ENCODE peak calls at places on chromosomes 2 and 18, in seven cellular contexts. Z, K, E, R, A, X and Q are unnamed samples.

GRCh38 chr2:158795110-158795924 is at the start of gene DAPL1:
- DNase-seq in K (no peak), X (no peak), R (no peak), Z (no peak), A (no peak), E (no peak), Q (no peak)

GRCh38 chr2:135742307-135742838 is 718 bp downstream of the UBXN4 start:
- DNase-seq in R (peak; percentile 24), E (peak; percentile 65), A (peak; percentile 66), Z (no peak), X (peak; percentile 32), K (peak; percentile 35), Q (no peak)

GRCh38 chr2:53268086-53268485 is 499.5 kb upstream of the CHAC2 start:
- DNase-seq in X (no peak), R (no peak), K (no peak), Z (no peak), E (no peak), A (no peak), Q (no peak)

GRCh38 chr2:120678251-120678650 is 57.4 kb upstream of the GLI2 start:
- DNase-seq in R (peak; percentile 32), K (no peak), E (no peak), X (peak; percentile 18), A (no peak), Z (no peak), Q (peak; percentile 5)

GRCh38 chr18:24014986-24015896 is 687 bp downstream of the TTC39C start:
- DNase-seq in K (peak; percentile 44), E (peak; percentile 81), A (peak; percentile 60), R (peak; percentile 80), X (peak; percentile 20), Z (peak; percentile 61), Q (peak; percentile 48)

GRCh38 chr18:4399929-4400328 is 55.2 kb downstream of the DLGAP1 start:
- DNase-seq in A (no peak), X (no peak), R (no peak), K (no peak), E (no peak), Z (no peak), Q (no peak)

GRCh38 chr2:241762933-241763369 is 13.7 kb upstream of the GAL3ST2 start:
- DNase-seq in A (peak; percentile 75), Z (no peak), K (no peak), X (no peak), E (no peak), R (no peak), Q (peak; percentile 45)

GRCh38 chr2:65430515-65431416 is 1.6 kb downstream of the SPRED2 start:
- DNase-seq in E (peak; percentile 28), Z (peak; percentile 78), X (peak; percentile 51), A (peak; percentile 60), R (no peak), K (peak; percentile 58), Q (peak; percentile 66)

GRCh38 chr2:69018629-69019227 is 5.7 kb downstream of the ANTXR1 start:
- DNase-seq in K (no peak), E (peak; percentile 63), A (no peak), R (no peak), Z (no peak), X (no peak), Q (no peak)

GRCh38 chr2:74530239-74531161 is 767 bp downstream of the HTRA2 start:
- DNase-seq in R (no peak), Z (peak; percentile 68), K (peak; percentile 52), X (no peak), A (peak; percentile 90), E (peak; percentile 47), Q (no peak)

GRCh38 chr2:74531666-74532065 is 1.9 kb downstream of the HTRA2 start:
- DNase-seq in X (no peak), A (no peak), K (no peak), Z (no peak), R (no peak), E (no peak), Q (no peak)

GRCh38 chr2:74534411-74534810 is 4.7 kb downstream of the HTRA2 start:
- DNase-seq in A (no peak), Z (no peak), E (no peak), K (no peak), X (no peak), R (no peak), Q (no peak)

GRCh38 chr2:74533464-74533863 is 3.7 kb downstream of the HTRA2 start:
- DNase-seq in Z (no peak), A (no peak), E (no peak), X (no peak), R (no peak), K (no peak), Q (no peak)

GRCh38 chr2:74532222-74532621 is 2.5 kb downstream of the HTRA2 start:
- DNase-seq in E (peak; percentile 76), K (no peak), A (peak; percentile 65), Z (no peak), R (no peak), X (no peak), Q (no peak)
- TF ChIP-seq CTCF in E (peak; percentile 38), K (peak; percentile 6), A (peak; percentile 22), Z (no peak), R (peak; percentile 20), X (no peak), Q (peak; percentile 28)

GRCh38 chr2:208819190-208819589 is 412.6 kb downstream of the PTH2R start:
- DNase-seq in Z (no peak), X (no peak), E (no peak), A (no peak), K (no peak), R (no peak), Q (no peak)

DNA sequence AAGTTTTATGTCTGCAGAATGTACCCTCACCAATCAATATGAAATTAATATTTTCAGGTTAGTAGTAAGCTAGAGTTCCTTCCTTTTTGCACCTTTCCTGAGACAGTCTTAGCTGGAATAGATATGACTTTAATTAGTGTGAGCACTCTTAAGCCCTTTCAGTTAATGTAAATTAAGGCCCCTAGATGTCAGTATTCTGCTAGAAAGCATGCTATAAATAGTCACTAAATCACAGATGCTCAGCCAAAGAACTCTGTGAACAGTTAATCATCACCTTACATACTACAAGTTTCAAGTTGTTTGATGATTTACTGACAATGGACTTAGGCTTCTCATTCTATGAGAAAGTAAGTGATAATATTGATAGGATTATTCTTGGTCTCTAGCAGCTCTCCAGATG is 413.7 kb downstream of the PTH2R start:
- DNase-seq in K (no peak), R (no peak), Z (no peak), X (no peak), E (no peak), A (peak; percentile 3), Q (no peak)
- TF ChIP-seq CTCF in K (no peak), R (no peak), Z (no peak), X (peak; percentile 8), E (peak; percentile 1), A (no peak), Q (no peak)

GRCh38 chr2:196370386-196370785 is 199.0 kb upstream of the STK17B start:
- DNase-seq in A (no peak), R (no peak), X (no peak), Z (no peak), K (no peak), E (no peak), Q (no peak)
- TF ChIP-seq CTCF in A (no peak), R (no peak), X (no peak), Z (no peak), K (no peak), E (no peak), Q (no peak)

GRCh38 chr18:47658498-47658897 is 272.0 kb downstream of the SMAD2 start:
- DNase-seq in X (no peak), R (no peak), Z (no peak), A (no peak), K (no peak), E (no peak), Q (no peak)
- TF ChIP-seq CTCF in X (no peak), R (no peak), Z (no peak), A (no peak), K (no peak), E (no peak), Q (no peak)

DNA sequence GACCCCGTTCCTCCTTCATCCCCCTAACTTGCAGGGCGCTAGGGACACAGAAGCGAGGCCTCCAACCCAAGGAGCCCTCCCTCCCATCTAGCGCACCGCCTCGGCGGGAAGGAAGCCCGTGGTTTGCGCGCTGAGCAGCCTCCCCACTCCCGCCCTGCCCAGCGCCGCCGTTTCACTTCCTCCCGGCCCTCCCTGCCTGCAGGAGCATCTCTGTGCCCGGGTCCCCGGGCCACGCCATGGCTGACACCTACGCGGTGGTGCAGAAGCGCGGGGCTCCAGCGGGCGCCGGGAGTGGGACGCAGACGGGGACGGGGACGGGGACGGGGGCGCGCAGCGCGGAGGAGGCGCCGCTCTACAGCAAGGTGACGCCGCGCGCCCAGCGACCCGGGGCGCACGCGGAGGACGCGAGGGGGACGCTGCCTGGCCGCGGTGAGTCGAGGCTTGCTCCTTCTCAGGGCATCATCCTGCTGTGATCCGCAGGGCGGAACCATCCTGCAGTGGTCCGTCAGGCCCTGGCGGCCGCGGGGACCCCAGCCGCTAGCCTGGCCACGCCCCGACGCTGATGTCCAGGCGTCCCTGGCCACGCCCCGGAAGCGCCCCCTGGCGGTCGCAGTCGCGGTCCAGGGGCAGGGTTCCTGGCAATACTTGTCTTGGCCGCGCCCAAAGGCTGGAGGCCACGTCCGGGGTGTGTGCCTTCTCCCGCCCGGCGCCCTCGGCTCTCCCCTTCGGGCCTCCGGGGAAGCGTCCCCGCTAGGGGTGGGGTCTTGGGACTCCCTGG is 16.4 kb downstream of the PTPN18 start:
- DNase-seq in R (peak; percentile 43), E (peak; percentile 77), Z (peak; percentile 95), A (peak; percentile 93), K (peak; percentile 94), X (peak; percentile 82), Q (peak; percentile 77)
- TF ChIP-seq CTCF in R (peak; percentile 77), E (peak; percentile 49), Z (peak; percentile 95), A (peak; percentile 88), K (peak; percentile 77), X (peak; percentile 90), Q (peak; percentile 93)

GRCh38 chr2:43222472-43223146 is 3.8 kb downstream of the ZFP36L2 start:
- DNase-seq in A (no peak), K (no peak), R (no peak), E (peak; percentile 59), Z (peak; percentile 12), X (peak; percentile 34), Q (no peak)

GRCh38 chr2:43223412-43224040 is 2.9 kb downstream of the ZFP36L2 start:
- DNase-seq in R (no peak), X (no peak), Z (peak; percentile 28), K (no peak), E (peak; percentile 52), A (no peak), Q (no peak)

GRCh38 chr2:43225093-43225787 is 1.2 kb downstream of the ZFP36L2 start:
- DNase-seq in K (peak; percentile 65), Z (peak; percentile 75), X (peak; percentile 50), E (peak; percentile 59), A (peak; percentile 77), R (no peak), Q (no peak)

GRCh38 chr2:43224571-43225092 is 1.8 kb downstream of the ZFP36L2 start:
- DNase-seq in K (no peak), Z (peak; percentile 67), A (peak; percentile 58), R (no peak), E (no peak), X (no peak), Q (no peak)

DNA sequence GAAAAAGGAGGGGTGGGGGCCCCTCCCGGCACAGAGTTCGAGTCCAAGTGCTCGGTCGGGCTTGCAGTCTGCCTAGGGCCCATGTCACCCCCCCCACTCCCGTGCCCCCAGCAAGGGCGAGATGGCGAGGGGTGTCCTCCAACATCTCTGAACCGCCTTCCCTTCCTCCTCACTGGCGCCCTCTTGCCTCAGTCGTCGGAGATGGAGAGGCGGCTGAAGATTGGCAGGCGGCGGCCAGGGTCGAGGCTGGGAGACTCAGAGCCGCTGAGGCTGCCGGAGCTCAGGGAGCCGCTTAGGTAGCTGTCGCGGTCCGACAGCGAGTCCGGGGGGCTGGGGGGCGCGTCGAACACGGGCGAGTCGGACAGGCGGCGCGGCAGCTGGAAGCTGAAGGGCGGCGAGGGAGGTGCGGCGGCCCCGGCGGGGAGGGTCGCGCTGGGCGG is 2.3 kb downstream of the ZFP36L2 start:
- DNase-seq in A (peak; percentile 84), E (peak; percentile 53), Z (peak; percentile 78), K (peak; percentile 69), X (peak; percentile 58), R (no peak), Q (no peak)
- TF ChIP-seq CTCF in A (peak; percentile 54), E (no peak), Z (peak; percentile 36), K (no peak), X (peak; percentile 29), R (peak; percentile 71), Q (no peak)